ENCODE peak calls at places on chromosomes 6 and 20, in four cellular contexts. W, C, F and Z are unnamed samples.

GRCh38 chr6:129790786-129791185 is 70.3 kb downstream of the TMEM244 start:
- DNase-seq in W (no peak), C (no peak), F (no peak), Z (no peak)

GRCh38 chr6:28597924-28598323 is 72.2 kb downstream of the GPX5 start:
- DNase-seq in W (no peak), C (no peak), F (peak), Z (no peak)

GRCh38 chr6:30060634-30060981 is 457 bp upstream of the POLR1H start:
- DNase-seq in W (peak), C (peak), F (peak), Z (no peak)

GRCh38 chr6:125346143-125346925 is 44.6 kb upstream of the HDDC2 start:
- DNase-seq in W (peak), C (no peak), F (no peak), Z (no peak)

GRCh38 chr6:101572627-101573026 is 179.1 kb downstream of the GRIK2 start:
- DNase-seq in W (no peak), C (no peak), F (no peak), Z (no peak)

GRCh38 chr6:105609375-105609991 is 206.6 kb upstream of the PREP start:
- DNase-seq in W (peak), C (no peak), F (peak), Z (no peak)

GRCh38 chr20:58640446-58640845 is 10.6 kb upstream of the STX16 start:
- DNase-seq in W (no peak), C (no peak), F (peak), Z (no peak)

GRCh38 chr6:150573041-150573681 is 26.5 kb upstream of the PLEKHG1 start:
- DNase-seq in W (no peak), C (no peak), F (no peak), Z (no peak)

GRCh38 chr20:32390999-32391398 is 32.9 kb downstream of the ASXL1 start:
- DNase-seq in W (no peak), C (no peak), F (no peak), Z (no peak)

GRCh38 chr20:45206746-45207145 is at the start of gene SEMG1:
- DNase-seq in W (no peak), C (no peak), F (no peak), Z (no peak)

GRCh38 chr6:94389218-94389617 is 969.9 kb upstream of the EPHA7 start:
- DNase-seq in W (no peak), C (no peak), F (no peak), Z (no peak)

GRCh38 chr6:108902389-108902792 is 54.2 kb downstream of the ARMC2 start:
- DNase-seq in W (peak), C (no peak), F (peak), Z (no peak)

GRCh38 chr6:11224252-11224965 is 8.1 kb downstream of the NEDD9 start:
- DNase-seq in W (peak), C (no peak), F (peak), Z (no peak)

GRCh38 chr6:75934643-75935472 is 137.6 kb downstream of the IMPG1 start:
- DNase-seq in W (peak), C (peak), F (peak), Z (peak)

GRCh38 chr20:63267681-63268080 is 4.9 kb upstream of the ARFGAP1 start:
- DNase-seq in W (no peak), C (no peak), F (no peak), Z (no peak)

GRCh38 chr6:109034439-109035041 is 60.1 kb downstream of the SESN1 start:
- DNase-seq in W (no peak), C (no peak), F (no peak), Z (peak)

GRCh38 chr6:43278524-43279078 is 19.5 kb upstream of the SLC22A7 start:
- DNase-seq in W (no peak), C (no peak), F (peak), Z (no peak)

GRCh38 chr6:110422444-110422822 is 7.1 kb upstream of the DDO start:
- DNase-seq in W (no peak), C (no peak), F (no peak), Z (no peak)

GRCh38 chr6:20953019-20953418 is 418.8 kb downstream of the CDKAL1 start:
- DNase-seq in W (peak), C (no peak), F (no peak), Z (no peak)

GRCh38 chr6:33771342-33772113 is 17.4 kb downstream of the LEMD2 start:
- DNase-seq in W (peak), C (peak), F (peak), Z (peak)

GRCh38 chr6:2877057-2877882 is 25.8 kb downstream of the SERPINB9 start:
- DNase-seq in W (peak), C (no peak), F (peak), Z (no peak)

GRCh38 chr6:122747573-122747972 is 31.9 kb upstream of the FABP7 start:
- DNase-seq in W (no peak), C (no peak), F (no peak), Z (no peak)

GRCh38 chr20:48596499-48596898 is 231.3 kb downstream of the PREX1 start:
- DNase-seq in W (no peak), C (no peak), F (no peak), Z (no peak)

GRCh38 chr6:11413728-11414127 is 123.8 kb upstream of the TMEM170B start:
- DNase-seq in W (no peak), C (no peak), F (peak), Z (no peak)

GRCh38 chr6:14703586-14703985 is 542.3 kb upstream of the JARID2 start:
- DNase-seq in W (no peak), C (no peak), F (peak), Z (no peak)